ENCODE peak calls at places on chromosome 12, in five cellular contexts. E is H1, K is heart left ventricle, J is A549, B is uterus. T is an unnamed sample.

GRCh38 chr12:53046655-53047220 is 3.1 kb upstream of the TNS2 start:
- DNase-seq in E (no peak), K (peak), J (peak), B (peak), T (peak)

GRCh38 chr12:57237653-57237951 is 8.1 kb downstream of the SHMT2 start:
- DNase-seq in E (no peak), K (no peak), J (no peak), B (no peak), T (no peak)

GRCh38 chr12:45369065-45369464 is 153.2 kb downstream of the ANO6 start:
- DNase-seq in E (no peak), K (no peak), J (no peak), B (no peak), T (peak)

GRCh38 chr12:121765573-121765972 is 27.9 kb downstream of the RHOF start:
- DNase-seq in E (no peak), K (no peak), J (no peak), B (peak), T (peak)

GRCh38 chr12:51669996-51670395 is 79.0 kb downstream of the SCN8A start:
- DNase-seq in E (no peak), K (no peak), J (no peak), B (no peak), T (no peak)

GRCh38 chr12:120077260-120077659 is 39.3 kb downstream of the RAB35 start:
- DNase-seq in E (no peak), K (no peak), J (no peak), B (no peak), T (no peak)

GRCh38 chr12:32860182-32860581 is 36.4 kb downstream of the PKP2 start:
- DNase-seq in E (no peak), K (no peak), J (no peak), B (no peak), T (no peak)

GRCh38 chr12:81078469-81079196 is 754 bp downstream of the ACSS3 start:
- DNase-seq in E (no peak), K (peak), J (no peak), B (peak), T (peak)

GRCh38 chr12:104049278-104050257 is at the start of gene GLT8D2:
- DNase-seq in E (peak), K (peak), J (no peak), B (peak), T (peak)

GRCh38 chr12:109910969-109911348 is 10.9 kb downstream of the TCHP start:
- DNase-seq in E (peak), K (no peak), J (peak), B (no peak), T (peak)

GRCh38 chr12:75341873-75342272 is 7.4 kb downstream of the GLIPR1L1 start:
- DNase-seq in E (no peak), K (no peak), J (no peak), B (no peak), T (no peak)

GRCh38 chr12:34108967-34109366 is 86.7 kb downstream of the ALG10 start:
- DNase-seq in E (no peak), K (no peak), J (no peak), B (no peak), T (no peak)
- TF ChIP-seq POLR2A in E (no peak), K (no peak), J (no peak), B (no peak), T (no peak)

GRCh38 chr12:50086148-50086547 is 1.0 kb downstream of the SMARCD1 start:
- DNase-seq in E (no peak), K (no peak), J (no peak), B (no peak), T (no peak)

GRCh38 chr12:50083301-50083700 is 1.8 kb upstream of the SMARCD1 start:
- DNase-seq in E (no peak), K (no peak), J (no peak), B (no peak), T (no peak)

GRCh38 chr12:50087159-50087558 is 2.0 kb downstream of the SMARCD1 start:
- DNase-seq in E (no peak), K (no peak), J (no peak), B (no peak), T (no peak)

GRCh38 chr12:50085615-50085928 is 430 bp downstream of the SMARCD1 start:
- DNase-seq in E (no peak), K (no peak), J (no peak), B (no peak), T (no peak)

GRCh38 chr12:50084775-50085614 is at the start of gene SMARCD1:
- DNase-seq in E (peak), K (peak), J (peak), B (peak), T (peak)
- TF ChIP-seq POLR2A in E (peak), K (no peak), J (peak), B (peak), T (peak)

GRCh38 chr12:12032771-12033588 is 37.8 kb upstream of the BCL2L14 start:
- DNase-seq in E (peak), K (peak), J (peak), B (peak), T (peak)
- TF ChIP-seq POLR2A in E (no peak), K (no peak), J (no peak), B (no peak), T (no peak)

GRCh38 chr12:113358381-113359132 is at the start of gene PLBD2:
- DNase-seq in E (peak), K (peak), J (peak), B (peak), T (peak)
- TF ChIP-seq POLR2A in E (peak), K (no peak), J (peak), B (peak), T (peak)

DNA sequence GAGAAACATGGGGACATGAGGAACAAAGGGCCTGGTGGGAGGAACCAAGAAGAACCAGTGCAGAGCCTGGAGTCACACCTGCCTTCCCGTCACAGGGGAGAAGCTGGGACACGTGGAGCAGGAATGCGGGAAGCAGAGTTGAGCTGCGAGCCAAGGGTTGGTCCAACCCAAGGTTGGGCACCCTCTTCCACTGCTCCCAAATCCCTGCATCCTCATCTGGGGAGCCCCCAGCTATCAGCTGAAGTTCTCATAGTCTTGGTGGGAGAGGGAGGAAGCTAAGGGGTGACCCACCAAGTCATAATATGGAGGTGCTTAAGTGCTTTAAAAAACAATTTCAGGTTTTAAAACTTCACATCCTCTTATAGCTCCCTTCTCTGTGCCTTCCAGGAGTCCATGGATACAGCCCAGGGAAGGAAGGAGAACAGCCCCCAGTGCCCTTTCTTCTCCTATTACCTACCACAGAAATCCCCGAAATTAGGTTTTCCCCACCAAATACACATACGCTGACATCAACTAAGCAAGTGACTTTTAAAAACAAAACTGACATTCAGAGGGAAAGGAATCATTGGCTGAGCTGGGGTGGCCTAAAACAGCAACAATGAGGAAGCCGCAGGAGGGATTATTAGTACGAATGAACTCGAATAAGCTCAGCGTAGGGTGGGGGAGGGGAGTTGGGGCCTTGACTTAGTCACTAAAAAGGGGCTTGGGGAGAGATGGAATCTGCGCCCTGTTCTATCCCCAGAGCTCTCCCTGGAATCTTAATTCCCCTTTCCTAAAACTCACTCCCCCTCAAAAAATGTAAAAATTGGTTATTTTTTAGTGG is 4.5 kb downstream of the MYL6 start:
- DNase-seq in E (no peak), K (no peak), J (no peak), B (no peak), T (no peak)
- TF ChIP-seq POLR2A in E (peak), K (no peak), J (no peak), B (no peak), T (no peak)

DNA sequence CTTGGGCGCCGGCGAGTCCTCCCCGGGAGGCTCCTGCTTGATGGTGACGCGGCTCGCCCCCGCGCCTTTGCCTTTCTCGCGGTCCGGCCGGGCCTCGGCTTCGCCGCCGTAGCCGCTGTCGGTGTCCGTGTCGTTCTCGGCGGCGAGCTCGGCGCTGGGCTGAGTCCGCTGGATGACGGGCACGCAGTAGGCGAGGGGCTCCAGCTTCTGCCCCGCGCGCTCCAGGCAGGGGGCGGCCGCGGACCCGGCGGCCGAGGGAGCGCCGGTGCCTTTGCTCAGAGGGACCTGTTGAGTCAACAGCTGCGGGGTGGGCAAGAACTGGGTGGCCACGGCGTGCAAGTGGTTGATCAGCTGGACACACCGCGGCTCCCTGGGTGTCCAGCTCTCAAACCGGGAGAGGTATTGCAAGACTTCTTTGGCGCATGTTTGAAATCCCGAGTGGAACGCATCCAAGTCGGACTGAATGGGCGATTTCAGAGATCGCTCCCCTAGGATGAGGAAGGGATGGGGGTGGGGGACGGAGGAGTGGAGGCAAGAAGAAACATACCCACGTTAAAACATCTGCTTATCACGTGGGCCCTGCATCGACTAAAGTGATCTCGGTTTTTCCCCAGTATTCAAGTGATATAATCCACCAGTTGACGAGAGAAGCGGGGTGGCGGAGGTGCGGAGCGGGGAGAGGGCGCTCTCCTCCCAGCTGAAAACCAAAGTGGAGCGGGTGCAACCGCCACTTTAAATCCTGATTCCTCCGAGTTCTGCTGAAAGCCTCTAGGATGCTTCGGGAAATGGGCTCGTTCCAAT is 2.0 kb downstream of the BHLHE41 start:
- DNase-seq in E (peak), K (peak), J (peak), B (peak), T (peak)
- TF ChIP-seq POLR2A in E (no peak), K (no peak), J (no peak), B (no peak), T (no peak)

GRCh38 chr12:123634142-123634561 is 523 bp downstream of the GTF2H3 start:
- DNase-seq in E (no peak), K (no peak), J (no peak), B (no peak), T (no peak)

DNA sequence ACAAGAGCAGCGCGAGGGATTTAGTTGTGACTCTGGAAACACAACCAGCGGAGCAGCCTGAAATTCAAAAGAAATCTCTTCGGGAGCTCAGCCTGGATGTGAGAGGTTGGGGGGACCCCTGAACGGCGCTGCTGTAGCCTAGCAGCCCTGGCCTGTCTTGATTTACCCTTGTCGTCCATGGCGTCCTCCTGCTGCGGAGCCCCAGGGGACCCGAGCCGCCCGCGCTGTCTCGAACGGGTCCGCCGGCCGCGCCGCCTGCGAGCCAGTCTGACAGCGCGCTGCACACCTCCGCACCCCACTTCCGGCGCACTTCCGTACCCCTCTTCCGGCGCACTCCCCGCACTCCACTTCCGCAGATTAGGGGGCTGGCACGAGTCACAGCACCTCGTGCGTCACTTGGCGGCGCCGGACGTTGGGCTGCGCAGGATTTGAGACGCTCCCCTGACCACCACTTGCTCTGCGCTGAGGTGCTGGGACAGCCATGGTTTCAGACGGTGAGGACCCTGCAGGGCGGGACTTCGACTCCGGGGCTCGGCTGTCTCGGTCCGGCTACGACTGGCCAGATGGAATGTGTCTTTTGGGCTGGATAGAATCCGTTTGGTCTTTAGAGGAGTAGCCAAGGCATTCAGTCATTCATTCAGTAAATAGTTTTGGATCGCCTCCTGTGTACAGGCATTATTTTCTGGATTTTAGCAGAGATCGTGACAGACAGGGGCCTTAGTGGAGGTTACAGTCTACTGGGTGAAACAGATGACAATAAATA is at the start of the genes EIF2B1 and GTF2H3:
- DNase-seq in E (peak), K (peak), J (peak), B (peak), T (peak)
- TF ChIP-seq POLR2A in E (peak), K (no peak), J (peak), B (peak), T (peak)

DNA sequence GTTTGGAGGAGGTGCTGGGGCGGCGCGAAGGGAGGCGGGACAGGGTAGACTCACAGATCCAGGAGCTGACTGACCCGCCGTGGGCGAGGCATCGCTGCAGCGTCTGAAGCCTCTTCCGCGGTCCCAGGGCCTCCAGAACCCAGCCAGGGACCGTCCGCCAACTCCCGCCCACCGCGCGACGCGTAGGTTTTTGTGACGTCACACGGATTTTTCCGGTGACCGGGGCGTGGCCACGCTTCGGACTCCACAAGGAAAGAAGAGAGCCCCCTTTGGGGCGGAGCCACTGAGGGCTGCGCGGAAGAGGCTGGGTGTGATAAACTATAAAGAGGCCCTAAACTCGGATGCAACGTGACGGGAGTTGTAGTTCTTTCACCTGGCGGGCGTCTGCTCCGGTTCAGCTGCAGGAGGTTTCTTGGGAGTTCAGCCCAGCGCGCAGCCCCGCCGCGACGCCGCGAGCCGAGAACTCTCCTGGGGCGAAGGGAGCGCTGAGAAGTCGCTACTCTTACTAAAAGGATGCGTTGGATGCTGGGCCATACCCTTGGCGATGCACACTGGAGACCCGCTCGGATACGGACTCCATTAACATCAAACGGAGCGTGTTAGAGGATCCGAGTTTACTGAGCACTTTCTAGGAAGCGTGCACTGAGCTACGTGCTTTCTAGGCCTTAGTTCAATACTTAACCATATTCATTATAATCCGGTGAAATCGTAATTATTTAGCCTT is at the start of gene AMN1:
- DNase-seq in E (peak), K (peak), J (peak), B (peak), T (peak)
- TF ChIP-seq POLR2A in E (peak), K (no peak), J (peak), B (peak), T (peak)

GRCh38 chr12:1797011-1797901 is 23.1 kb upstream of the LRTM2 start:
- DNase-seq in E (peak), K (peak), J (no peak), B (peak), T (no peak)
- TF ChIP-seq POLR2A in E (no peak), K (no peak), J (no peak), B (peak), T (no peak)